ENCODE peak calls at places on chromosome 1, in four cellular contexts. One of them, this sample, is unnamed.

GRCh38 chr1:42295816-42296215 is 39.2 kb downstream of the FOXJ3 start:
- DNase-seq in COR-L47: no peak
- DNase-seq in NCI-H748 treated with DMSO at 0.1 percent for 48 hours: no peak
- DNase-seq in pancreas: no peak
- DNase-seq in this sample: no peak

GRCh38 chr1:67376381-67376780 is 53.8 kb downstream of the SERBP1 start:
- DNase-seq in pancreas: no peak
- DNase-seq in COR-L47: no peak
- DNase-seq in NCI-H748 treated with DMSO at 0.1 percent for 48 hours: no peak
- DNase-seq in this sample: no peak

GRCh38 chr1:241336335-241336734 is 20.7 kb downstream of the RGS7 start:
- DNase-seq in COR-L47: no peak
- DNase-seq in pancreas: no peak
- DNase-seq in NCI-H748 treated with DMSO at 0.1 percent for 48 hours: no peak
- DNase-seq in this sample: peak

GRCh38 chr1:34477632-34478141 is 277.2 kb upstream of the GJB5 start:
- DNase-seq in COR-L47: no peak
- DNase-seq in NCI-H748 treated with DMSO at 0.1 percent for 48 hours: no peak
- DNase-seq in pancreas: no peak
- DNase-seq in this sample: no peak

GRCh38 chr1:244112646-244113045 is 61.6 kb downstream of the ZBTB18 start:
- DNase-seq in NCI-H748 treated with DMSO at 0.1 percent for 48 hours: no peak
- DNase-seq in COR-L47: no peak
- DNase-seq in pancreas: no peak
- DNase-seq in this sample: peak

GRCh38 chr1:226903819-226904710 is 33.6 kb downstream of the PSEN2 start:
- DNase-seq in COR-L47: no peak
- DNase-seq in pancreas: no peak
- DNase-seq in NCI-H748 treated with DMSO at 0.1 percent for 48 hours: no peak
- DNase-seq in this sample: peak

GRCh38 chr1:87155180-87155579 is 173.5 kb upstream of the LMO4 start:
- DNase-seq in COR-L47: peak
- DNase-seq in pancreas: no peak
- DNase-seq in NCI-H748 treated with DMSO at 0.1 percent for 48 hours: no peak
- DNase-seq in this sample: no peak

GRCh38 chr1:8047112-8047511 is 21.0 kb upstream of the ERRFI1 start:
- DNase-seq in NCI-H748 treated with DMSO at 0.1 percent for 48 hours: no peak
- DNase-seq in COR-L47: no peak
- DNase-seq in pancreas: no peak
- DNase-seq in this sample: peak

GRCh38 chr1:231206856-231207255 is 34.2 kb upstream of the GNPAT start:
- DNase-seq in COR-L47: no peak
- DNase-seq in pancreas: no peak
- DNase-seq in NCI-H748 treated with DMSO at 0.1 percent for 48 hours: no peak
- DNase-seq in this sample: no peak

GRCh38 chr1:173149887-173150286 is 57.2 kb downstream of the TNFSF4 start:
- DNase-seq in COR-L47: no peak
- DNase-seq in pancreas: no peak
- DNase-seq in NCI-H748 treated with DMSO at 0.1 percent for 48 hours: no peak
- DNase-seq in this sample: peak

GRCh38 chr1:109787845-109788605 is 24.3 kb upstream of the EPS8L3 start:
- DNase-seq in COR-L47: no peak
- DNase-seq in pancreas: peak
- DNase-seq in NCI-H748 treated with DMSO at 0.1 percent for 48 hours: no peak
- DNase-seq in this sample: no peak

GRCh38 chr1:209899948-209900347 is 38.1 kb upstream of the SYT14 start:
- DNase-seq in pancreas: no peak
- DNase-seq in NCI-H748 treated with DMSO at 0.1 percent for 48 hours: no peak
- DNase-seq in COR-L47: peak
- DNase-seq in this sample: no peak

GRCh38 chr1:57277681-57278080 is 146.2 kb downstream of the DAB1 start:
- DNase-seq in NCI-H748 treated with DMSO at 0.1 percent for 48 hours: no peak
- DNase-seq in pancreas: no peak
- DNase-seq in COR-L47: no peak
- DNase-seq in this sample: no peak

GRCh38 chr1:179021873-179022272 is 3.8 kb upstream of the FAM20B start:
- DNase-seq in COR-L47: peak
- DNase-seq in NCI-H748 treated with DMSO at 0.1 percent for 48 hours: peak
- DNase-seq in pancreas: no peak
- DNase-seq in this sample: no peak

GRCh38 chr1:30520461-30520860 is 202.9 kb downstream of the MATN1 start:
- DNase-seq in NCI-H748 treated with DMSO at 0.1 percent for 48 hours: no peak
- DNase-seq in COR-L47: no peak
- DNase-seq in pancreas: peak
- DNase-seq in this sample: no peak

GRCh38 chr1:91952187-91952586 is 3.0 kb downstream of the BRDT start:
- DNase-seq in NCI-H748 treated with DMSO at 0.1 percent for 48 hours: no peak
- DNase-seq in pancreas: no peak
- DNase-seq in COR-L47: no peak
- DNase-seq in this sample: no peak

GRCh38 chr1:43934279-43934985 is 831 bp downstream of the ARTN start:
- DNase-seq in COR-L47: peak
- DNase-seq in NCI-H748 treated with DMSO at 0.1 percent for 48 hours: peak
- DNase-seq in pancreas: peak
- DNase-seq in this sample: peak

GRCh38 chr1:9047019-9047418 is 20.8 kb upstream of the SLC2A7 start:
- DNase-seq in NCI-H748 treated with DMSO at 0.1 percent for 48 hours: no peak
- DNase-seq in COR-L47: no peak
- DNase-seq in pancreas: no peak
- DNase-seq in this sample: no peak

GRCh38 chr1:244998717-244999346 is 134.5 kb upstream of the HNRNPU start:
- DNase-seq in COR-L47: no peak
- DNase-seq in NCI-H748 treated with DMSO at 0.1 percent for 48 hours: no peak
- DNase-seq in pancreas: no peak
- DNase-seq in this sample: no peak

GRCh38 chr1:200226268-200226968 is 183.4 kb downstream of the ZNF281 start:
- DNase-seq in pancreas: no peak
- DNase-seq in NCI-H748 treated with DMSO at 0.1 percent for 48 hours: no peak
- DNase-seq in COR-L47: no peak
- DNase-seq in this sample: no peak

GRCh38 chr1:204567067-204567466 is 50.9 kb downstream of the MDM4 start:
- DNase-seq in NCI-H748 treated with DMSO at 0.1 percent for 48 hours: no peak
- DNase-seq in COR-L47: no peak
- DNase-seq in pancreas: no peak
- DNase-seq in this sample: no peak

GRCh38 chr1:230424440-230425251 is 1.5 kb downstream of the PGBD5 start:
- DNase-seq in COR-L47: no peak
- DNase-seq in NCI-H748 treated with DMSO at 0.1 percent for 48 hours: peak
- DNase-seq in pancreas: peak
- DNase-seq in this sample: no peak

GRCh38 chr1:2582401-2582800 is 4.2 kb upstream of the PRXL2B start:
- DNase-seq in pancreas: no peak
- DNase-seq in NCI-H748 treated with DMSO at 0.1 percent for 48 hours: no peak
- DNase-seq in COR-L47: no peak
- DNase-seq in this sample: no peak

GRCh38 chr1:18719786-18720436 is 89.3 kb downstream of the PAX7 start:
- DNase-seq in NCI-H748 treated with DMSO at 0.1 percent for 48 hours: no peak
- DNase-seq in pancreas: no peak
- DNase-seq in COR-L47: no peak
- DNase-seq in this sample: no peak

GRCh38 chr1:10640079-10640578 is 156.3 kb downstream of the CASZ1 start:
- DNase-seq in pancreas: no peak
- DNase-seq in COR-L47: peak
- DNase-seq in NCI-H748 treated with DMSO at 0.1 percent for 48 hours: peak
- DNase-seq in this sample: no peak

GRCh38 chr1:242568666-242569065 is 44.2 kb upstream of the PLD5 start:
- DNase-seq in COR-L47: no peak
- DNase-seq in pancreas: no peak
- DNase-seq in NCI-H748 treated with DMSO at 0.1 percent for 48 hours: no peak
- DNase-seq in this sample: no peak

GRCh38 chr1:43307458-43308158 is 6.8 kb downstream of the TIE1 start:
- DNase-seq in pancreas: no peak
- DNase-seq in NCI-H748 treated with DMSO at 0.1 percent for 48 hours: no peak
- DNase-seq in COR-L47: no peak
- DNase-seq in this sample: no peak

GRCh38 chr1:7290971-7291970 is 479.8 kb upstream of the VAMP3 start:
- DNase-seq in COR-L47: no peak
- DNase-seq in NCI-H748 treated with DMSO at 0.1 percent for 48 hours: no peak
- DNase-seq in pancreas: peak
- DNase-seq in this sample: peak

GRCh38 chr1:58802640-58803476 is 19.0 kb upstream of the JUN start:
- DNase-seq in pancreas: no peak
- DNase-seq in NCI-H748 treated with DMSO at 0.1 percent for 48 hours: peak
- DNase-seq in COR-L47: peak
- DNase-seq in this sample: no peak

GRCh38 chr1:110462093-110462492 is 11.1 kb downstream of the PROK1 start:
- DNase-seq in pancreas: no peak
- DNase-seq in NCI-H748 treated with DMSO at 0.1 percent for 48 hours: no peak
- DNase-seq in COR-L47: no peak
- DNase-seq in this sample: no peak

GRCh38 chr1:177884499-177885021 is 85.3 kb downstream of the SEC16B start:
- DNase-seq in pancreas: no peak
- DNase-seq in COR-L47: no peak
- DNase-seq in NCI-H748 treated with DMSO at 0.1 percent for 48 hours: no peak
- DNase-seq in this sample: no peak

GRCh38 chr1:107432108-107432507 is 291.3 kb downstream of the NTNG1 start:
- DNase-seq in COR-L47: no peak
- DNase-seq in pancreas: no peak
- DNase-seq in NCI-H748 treated with DMSO at 0.1 percent for 48 hours: no peak
- DNase-seq in this sample: peak

GRCh38 chr1:156920233-156921052 is at the start of gene LRRC71:
- DNase-seq in COR-L47: peak
- DNase-seq in NCI-H748 treated with DMSO at 0.1 percent for 48 hours: no peak
- DNase-seq in pancreas: peak
- DNase-seq in this sample: peak

This sample was measured in fibroblast of gingiva.